ENCODE peak calls at places on chromosomes 13 and 19, in four cellular contexts. L, V, N and K are unnamed samples.

GRCh38 chr19:35592226-35592625 is 6.3 kb downstream of the PMIS2 start:
- DNase-seq in V (peak), N (no peak), L (peak), K (no peak)

GRCh38 chr19:41321600-41322270 is 11.8 kb downstream of the CCDC97 start:
- DNase-seq in V (no peak), N (no peak), L (peak), K (no peak)

GRCh38 chr13:21744149-21744548 is 73.3 kb downstream of the FGF9 start:
- DNase-seq in L (no peak), N (no peak), V (no peak), K (peak)

GRCh38 chr19:2242092-2242537 is 5.5 kb downstream of the SF3A2 start:
- DNase-seq in N (no peak), V (no peak), L (no peak), K (no peak)

GRCh38 chr19:31470229-31470939 is 121.1 kb upstream of the TSHZ3 start:
- DNase-seq in V (no peak), L (no peak), N (no peak), K (peak)

GRCh38 chr13:76622336-76623045 is 263.7 kb downstream of the KCTD12 start:
- DNase-seq in N (no peak), L (no peak), V (no peak), K (no peak)

GRCh38 chr13:113901642-113902041 is 37.8 kb upstream of the GAS6 start:
- DNase-seq in L (no peak), V (no peak), N (peak), K (peak)

GRCh38 chr13:65555973-65556372 is 1674.2 kb downstream of the PCDH9 start:
- DNase-seq in L (no peak), V (no peak), N (no peak), K (no peak)

GRCh38 chr13:81017525-81018152 is 676.7 kb upstream of the SPRY2 start:
- DNase-seq in N (no peak), V (no peak), L (no peak), K (no peak)